ENCODE peak calls at places on chromosomes 12 and 14, in seven cellular contexts. N is astrocyte, J is Peyer's patch, Y is pancreas, K is HAP-1, C is H7, R is uterus. F is an unnamed sample.
A peak's percentile ranks its signal among the peaks of the same experiment; 100 is the strongest.

GRCh38 chr14:55864890-55865655 is 253.1 kb upstream of the PELI2 start:
- DNase-seq in N (no peak), J (no peak), Y (no peak), K (peak; percentile 84), C (peak; percentile 76), R (no peak), F (no peak)

GRCh38 chr12:123713398-123714301 is 1.5 kb downstream of the ATP6V0A2 start:
- DNase-seq in N (peak; percentile 12), J (peak; percentile 55), Y (peak; percentile 9), K (peak; percentile 32), C (no peak), R (no peak), F (no peak)

GRCh38 chr12:22631863-22632463 is 7.0 kb downstream of the ETNK1 start:
- DNase-seq in N (no peak), J (no peak), Y (no peak), K (no peak), C (no peak), R (no peak), F (no peak)

GRCh38 chr12:86660488-86661171 is 404.4 kb upstream of the MGAT4C start:
- DNase-seq in N (peak; percentile 63), J (no peak), Y (no peak), K (no peak), C (no peak), R (no peak), F (no peak)

GRCh38 chr12:80485222-80485987 is 41.4 kb downstream of the PTPRQ start:
- DNase-seq in N (no peak), J (no peak), Y (no peak), K (no peak), C (no peak), R (no peak), F (no peak)

GRCh38 chr12:26732010-26732908 is 100.7 kb downstream of the ITPR2 start:
- DNase-seq in N (no peak), J (no peak), Y (no peak), K (no peak), C (no peak), R (no peak), F (no peak)

GRCh38 chr12:76232013-76232412 is 116.2 kb downstream of the BBS10 start:
- DNase-seq in N (no peak), J (no peak), Y (no peak), K (no peak), C (no peak), R (no peak), F (no peak)

GRCh38 chr14:100031506-100032281 is 33.5 kb upstream of the EVL start:
- DNase-seq in N (peak; percentile 98), J (no peak), Y (no peak), K (no peak), C (no peak), R (peak; percentile 74), F (no peak)

GRCh38 chr12:54411398-54412241 is 7.4 kb downstream of the ITGA5 start:
- DNase-seq in N (peak; percentile 89), J (no peak), Y (no peak), K (no peak), C (peak; percentile 94), R (no peak), F (peak; percentile 51)

GRCh38 chr12:69027411-69027811 is 94.4 kb upstream of the CPM start:
- DNase-seq in N (peak; percentile 54), J (no peak), Y (no peak), K (no peak), C (no peak), R (no peak), F (no peak)

GRCh38 chr12:116639765-116640164 is 80.6 kb downstream of the MAP1LC3B2 start:
- DNase-seq in N (no peak), J (no peak), Y (no peak), K (no peak), C (no peak), R (no peak), F (no peak)

GRCh38 chr12:116637589-116638165 is 78.5 kb downstream of the MAP1LC3B2 start:
- DNase-seq in N (no peak), J (no peak), Y (no peak), K (no peak), C (no peak), R (no peak), F (no peak)

GRCh38 chr12:116636636-116637519 is 77.7 kb downstream of the MAP1LC3B2 start:
- DNase-seq in N (no peak), J (no peak), Y (no peak), K (no peak), C (no peak), R (no peak), F (no peak)

GRCh38 chr12:116640320-116640719 is 81.1 kb downstream of the MAP1LC3B2 start:
- DNase-seq in N (no peak), J (no peak), Y (no peak), K (no peak), C (no peak), R (no peak), F (no peak)

DNA sequence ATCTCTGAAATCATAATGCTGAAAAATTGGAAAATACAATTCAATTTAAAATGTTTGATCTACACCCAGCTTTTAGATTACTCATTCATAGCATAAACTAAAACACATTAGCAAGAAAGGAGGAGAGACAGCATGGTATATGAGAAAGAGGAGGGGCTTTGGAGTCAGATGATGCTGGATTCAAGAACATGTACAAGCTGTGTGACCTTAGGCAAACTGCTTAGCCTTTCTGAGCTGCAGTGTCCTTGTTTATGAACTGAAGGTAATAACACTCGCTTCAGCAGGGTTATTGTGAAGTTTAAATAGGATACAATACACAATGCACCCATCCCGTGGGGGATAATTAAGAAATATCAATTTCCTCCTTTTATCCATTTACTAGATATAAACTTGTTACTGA is 79.2 kb downstream of the MAP1LC3B2 start:
- DNase-seq in N (no peak), J (no peak), Y (no peak), K (no peak), C (no peak), R (no peak), F (no peak)
- H3K27me3 ChIP-seq in N (peaks cover 2% of the 10 kb centered on the region), J (no peaks in the 10 kb centered on the region), Y (no peaks in the 10 kb centered on the region), K (no peaks in the 10 kb centered on the region), C (no peaks in the 10 kb centered on the region), R (no peaks in the 10 kb centered on the region), F (peaks cover 6% of the 10 kb centered on the region)

DNA sequence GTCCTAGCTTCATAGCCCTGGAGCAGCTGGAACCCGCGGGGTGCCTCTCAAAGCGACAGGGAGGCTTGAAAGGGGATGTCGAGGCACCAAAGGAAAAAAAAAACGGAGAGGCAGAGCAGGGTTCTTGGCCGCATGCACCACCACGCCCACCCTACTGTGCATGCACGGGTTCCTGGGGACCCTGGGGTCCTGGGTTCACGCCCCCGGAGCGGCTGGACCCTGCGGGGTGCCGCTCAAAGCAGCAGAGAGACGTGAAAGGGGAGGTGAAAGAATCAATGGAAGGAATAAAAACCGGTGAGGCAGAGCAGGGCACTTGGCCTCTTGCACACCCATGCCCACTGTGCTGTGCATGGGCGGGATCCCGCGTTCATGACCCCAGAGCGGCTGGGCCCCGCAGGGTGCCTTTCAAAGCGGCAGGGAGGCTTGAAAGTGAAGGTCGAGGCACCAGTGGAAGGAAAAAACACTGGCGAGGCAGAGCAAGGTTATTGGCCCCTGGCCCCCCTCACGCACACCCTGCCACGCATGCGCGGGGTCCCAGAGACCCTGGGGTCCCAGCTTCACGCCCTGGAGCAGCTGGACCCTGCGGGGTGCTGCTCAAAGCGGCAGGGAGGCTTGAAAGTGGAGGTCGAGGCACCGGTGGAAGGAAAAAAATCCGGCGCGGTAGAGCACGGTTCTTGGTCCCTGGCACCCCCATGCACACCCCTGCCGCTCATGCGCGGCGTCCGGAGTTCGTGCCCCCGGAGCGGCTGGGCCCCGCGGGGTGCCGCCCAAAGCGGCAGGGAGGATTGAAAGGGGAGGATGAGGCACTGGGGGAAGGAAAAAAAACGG is 318.5 kb downstream of the ALG10 start:
- DNase-seq in N (no peak), J (no peak), Y (no peak), K (no peak), C (peak; percentile 27), R (no peak), F (no peak)
- H3K27me3 ChIP-seq in N (no peaks in the 10 kb centered on the region), J (no peaks in the 10 kb centered on the region), Y (no peaks in the 10 kb centered on the region), K (no peaks in the 10 kb centered on the region), C (peaks cover 3% of the 10 kb centered on the region), R (no peaks in the 10 kb centered on the region), F (no peaks in the 10 kb centered on the region)

GRCh38 chr12:47816646-47817271 is 2.9 kb downstream of the HDAC7 start:
- DNase-seq in N (no peak), J (peak; percentile 47), Y (no peak), K (no peak), C (peak; percentile 66), R (peak; percentile 74), F (no peak)
- H3K27me3 ChIP-seq in N (no peaks in the 10 kb centered on the region), J (no peaks in the 10 kb centered on the region), Y (no peaks in the 10 kb centered on the region), K (no peaks in the 10 kb centered on the region), C (no peaks in the 10 kb centered on the region), R (no peaks in the 10 kb centered on the region), F (no peaks in the 10 kb centered on the region)

GRCh38 chr12:52432559-52433207 is 1.5 kb downstream of the KRT75 start:
- DNase-seq in N (no peak), J (no peak), Y (no peak), K (no peak), C (no peak), R (no peak), F (no peak)
- H3K27me3 ChIP-seq in N (peaks cover 24% of the 10 kb centered on the region), J (no peaks in the 10 kb centered on the region), Y (no peaks in the 10 kb centered on the region), K (peaks cover 3% of the 10 kb centered on the region), C (no peaks in the 10 kb centered on the region), R (no peaks in the 10 kb centered on the region), F (peaks cover 10% of the 10 kb centered on the region)

GRCh38 chr12:120000556-120000955 is 11.5 kb downstream of the BICDL1 start:
- DNase-seq in N (no peak), J (no peak), Y (no peak), K (no peak), C (no peak), R (no peak), F (no peak)

GRCh38 chr12:120012067-120012621 is 23.1 kb downstream of the BICDL1 start:
- DNase-seq in N (peak; percentile 12), J (no peak), Y (no peak), K (peak; percentile 49), C (peak; percentile 45), R (no peak), F (peak; percentile 55)

GRCh38 chr12:120007272-120007671 is 18.2 kb downstream of the BICDL1 start:
- DNase-seq in N (no peak), J (no peak), Y (no peak), K (peak; percentile 56), C (no peak), R (no peak), F (peak; percentile 53)

GRCh38 chr12:120010661-120011230 is 21.7 kb downstream of the BICDL1 start:
- DNase-seq in N (no peak), J (no peak), Y (no peak), K (no peak), C (no peak), R (no peak), F (no peak)

DNA sequence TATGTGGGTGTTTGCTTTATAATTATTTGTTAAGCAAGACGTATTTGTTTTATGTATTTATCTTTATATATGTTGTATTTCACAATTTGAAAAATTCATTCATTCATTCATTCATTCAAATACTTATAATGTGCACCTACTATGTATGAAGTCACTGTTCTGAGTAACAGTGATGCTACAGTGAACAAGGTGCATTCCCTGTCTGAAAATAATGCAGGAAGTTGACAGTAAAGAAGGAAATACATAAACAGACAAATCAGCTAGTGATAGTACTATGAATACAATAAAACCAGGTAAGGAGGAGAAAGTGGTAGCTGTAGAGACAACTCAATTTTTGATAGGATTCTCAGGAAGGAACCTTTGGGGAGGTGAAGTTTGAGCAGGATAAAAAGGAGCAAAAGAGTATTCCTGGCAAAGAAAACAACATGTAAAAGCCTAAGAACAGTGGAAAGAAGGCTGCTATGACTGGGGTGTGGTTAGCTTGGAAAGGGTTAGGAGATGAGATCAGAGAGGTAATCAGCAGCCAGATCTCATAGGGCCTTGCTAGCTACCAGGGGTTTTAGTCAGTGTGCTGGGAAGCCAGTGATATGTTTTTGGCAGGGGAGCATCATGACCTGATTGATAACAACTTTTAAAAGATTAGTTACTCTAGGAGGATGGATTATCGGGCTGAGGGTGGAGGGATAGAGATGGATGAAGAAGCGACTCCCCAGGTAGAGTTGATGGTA is 17.4 kb downstream of the BICDL1 start:
- DNase-seq in N (no peak), J (no peak), Y (no peak), K (no peak), C (no peak), R (no peak), F (no peak)
- H3K27me3 ChIP-seq in N (peaks cover 3% of the 10 kb centered on the region), J (no peaks in the 10 kb centered on the region), Y (no peaks in the 10 kb centered on the region), K (no peaks in the 10 kb centered on the region), C (no peaks in the 10 kb centered on the region), R (no peaks in the 10 kb centered on the region), F (no peaks in the 10 kb centered on the region)